ENCODE peak calls at places on chromosomes 4 and X, in six cellular contexts. D is BE2C, Q is A172, U is dermis blood vessel endothelial cell, E is right cardiac atrium, R is heart left ventricle. A is an unnamed sample.

GRCh38 chr4:41432889-41433288 is 105.1 kb upstream of the LIMCH1 start:
- DNase-seq in D (no peak), Q (peak), U (peak), E (no peak), R (no peak), A (peak)

GRCh38 chrX:124388562-124388961 is 42.2 kb downstream of the SH2D1A start:
- DNase-seq in D (peak), Q (peak), U (peak), E (no peak), R (peak), A (peak)

GRCh38 chrX:44621088-44621487 is 78.4 kb upstream of the FUNDC1 start:
- DNase-seq in D (no peak), Q (no peak), U (no peak), E (no peak), R (no peak), A (no peak)

GRCh38 chr4:98601719-98602118 is 56.7 kb downstream of the TSPAN5 start:
- DNase-seq in D (no peak), Q (peak), U (peak), E (no peak), R (no peak), A (no peak)

GRCh38 chrX:12974217-12974796 is 603 bp upstream of the TMSB4X start:
- DNase-seq in D (no peak), Q (peak), U (peak), E (peak), R (peak), A (peak)

GRCh38 chrX:129497146-129497805 is 26.0 kb downstream of the SMARCA1 start:
- DNase-seq in D (no peak), Q (no peak), U (no peak), E (no peak), R (no peak), A (no peak)

GRCh38 chrX:119398974-119399771 is at the start of gene SLC25A43:
- DNase-seq in D (peak), Q (no peak), U (peak), E (peak), R (peak), A (no peak)

GRCh38 chr4:183936574-183937335 is 31.6 kb downstream of the STOX2 start:
- DNase-seq in D (no peak), Q (no peak), U (peak), E (no peak), R (no peak), A (no peak)

GRCh38 chrX:41127476-41128192 is 42.4 kb downstream of the USP9X start:
- DNase-seq in D (no peak), Q (no peak), U (peak), E (no peak), R (no peak), A (no peak)

A was measured in astrocyte of the spinal cord.